ENCODE peak calls at places on chromosomes 13 and 19, in four cellular contexts. One of them, this sample, is unnamed.
A peak's percentile ranks its signal among the peaks of the same experiment; 100 is the strongest.

GRCh38 chr19:588758-589692 is 656 bp upstream of the HCN2 start:
- DNase-seq in hepatocyte: no peak
- DNase-seq in HCT116: no peak
- DNase-seq in neural progenitor cell: peak; percentile 54
- DNase-seq in this sample: no peak

GRCh38 chr19:42255766-42256750 is 1.1 kb upstream of the ERF start:
- DNase-seq in hepatocyte: peak; percentile 74
- DNase-seq in HCT116: no peak
- DNase-seq in neural progenitor cell: peak; percentile 84
- DNase-seq in this sample: no peak

GRCh38 chr13:41981961-41982723 is 21.2 kb upstream of the VWA8 start:
- DNase-seq in hepatocyte: no peak
- DNase-seq in HCT116: no peak
- DNase-seq in neural progenitor cell: no peak
- DNase-seq in this sample: no peak

GRCh38 chr13:114064516-114065140 is 67.8 kb downstream of the RASA3 start:
- DNase-seq in hepatocyte: no peak
- DNase-seq in HCT116: no peak
- DNase-seq in neural progenitor cell: peak; percentile 90
- DNase-seq in this sample: no peak

GRCh38 chr19:40578442-40578908 is 1.8 kb downstream of the SHKBP1 start:
- DNase-seq in hepatocyte: no peak
- DNase-seq in HCT116: no peak
- DNase-seq in neural progenitor cell: peak; percentile 72
- DNase-seq in this sample: no peak

GRCh38 chr13:44955421-44955820 is 33.9 kb downstream of the NUFIP1 start:
- DNase-seq in hepatocyte: no peak
- DNase-seq in HCT116: no peak
- DNase-seq in neural progenitor cell: peak; percentile 8
- DNase-seq in this sample: no peak

GRCh38 chr19:8184274-8184673 is 24.9 kb upstream of the CERS4 start:
- DNase-seq in hepatocyte: no peak
- DNase-seq in HCT116: no peak
- DNase-seq in neural progenitor cell: no peak
- DNase-seq in this sample: no peak

GRCh38 chr13:112240076-112240475 is 136.1 kb upstream of the SPACA7 start:
- DNase-seq in hepatocyte: no peak
- DNase-seq in HCT116: no peak
- DNase-seq in neural progenitor cell: no peak
- DNase-seq in this sample: no peak

GRCh38 chr19:41575998-41576397 is at the start of gene CEACAM21:
- DNase-seq in hepatocyte: no peak
- DNase-seq in HCT116: no peak
- DNase-seq in neural progenitor cell: no peak
- DNase-seq in this sample: no peak

GRCh38 chr19:51521357-51521756 is 10.1 kb downstream of the SIGLEC6 start:
- DNase-seq in hepatocyte: no peak
- DNase-seq in HCT116: no peak
- DNase-seq in neural progenitor cell: no peak
- DNase-seq in this sample: no peak

GRCh38 chr13:73943137-73943964 is 190.9 kb downstream of the KLF12 start:
- DNase-seq in hepatocyte: no peak
- DNase-seq in HCT116: no peak
- DNase-seq in neural progenitor cell: no peak
- DNase-seq in this sample: no peak

GRCh38 chr19:40523322-40524047 is 53.2 kb upstream of the SHKBP1 start:
- DNase-seq in hepatocyte: peak; percentile 86
- DNase-seq in HCT116: peak; percentile 72
- DNase-seq in neural progenitor cell: peak; percentile 83
- DNase-seq in this sample: peak; percentile 61

GRCh38 chr13:113404366-113404722 is 40.4 kb upstream of the GRTP1 start:
- DNase-seq in hepatocyte: no peak
- DNase-seq in HCT116: no peak
- DNase-seq in neural progenitor cell: no peak
- DNase-seq in this sample: no peak

GRCh38 chr13:109868583-109869311 is 82.4 kb upstream of the IRS2 start:
- DNase-seq in hepatocyte: peak; percentile 23
- DNase-seq in HCT116: no peak
- DNase-seq in neural progenitor cell: no peak
- DNase-seq in this sample: no peak

GRCh38 chr13:35356572-35356971 is 119.9 kb downstream of the MAB21L1 start:
- DNase-seq in hepatocyte: no peak
- DNase-seq in HCT116: no peak
- DNase-seq in neural progenitor cell: no peak
- DNase-seq in this sample: no peak

GRCh38 chr19:35301961-35302360 is 10.0 kb downstream of the MAG start:
- DNase-seq in hepatocyte: no peak
- DNase-seq in HCT116: no peak
- DNase-seq in neural progenitor cell: no peak
- DNase-seq in this sample: no peak

GRCh38 chr13:89402211-89402610 is 1731.0 kb downstream of the SLITRK5 start:
- DNase-seq in hepatocyte: no peak
- DNase-seq in HCT116: no peak
- DNase-seq in neural progenitor cell: no peak
- DNase-seq in this sample: no peak

GRCh38 chr13:105814219-105814901 is 721.1 kb downstream of the EFNB2 start:
- DNase-seq in hepatocyte: no peak
- DNase-seq in HCT116: peak; percentile 12
- DNase-seq in neural progenitor cell: no peak
- DNase-seq in this sample: no peak

GRCh38 chr13:37211542-37211941 is 106.1 kb upstream of the CSNK1A1L start:
- DNase-seq in hepatocyte: no peak
- DNase-seq in HCT116: no peak
- DNase-seq in neural progenitor cell: peak; percentile 3
- DNase-seq in this sample: no peak

GRCh38 chr13:110916671-110917142 is 1.8 kb upstream of the ANKRD10 start:
- DNase-seq in hepatocyte: peak; percentile 37
- DNase-seq in HCT116: no peak
- DNase-seq in neural progenitor cell: no peak
- DNase-seq in this sample: no peak

GRCh38 chr13:26599403-26599802 is 41.9 kb downstream of the WASF3 start:
- DNase-seq in hepatocyte: no peak
- DNase-seq in HCT116: no peak
- DNase-seq in neural progenitor cell: no peak
- DNase-seq in this sample: no peak

GRCh38 chr13:102517959-102518358 is 78.8 kb upstream of the TPP2 start:
- DNase-seq in hepatocyte: no peak
- DNase-seq in HCT116: no peak
- DNase-seq in neural progenitor cell: no peak
- DNase-seq in this sample: no peak

GRCh38 chr19:7139095-7139494 is 69.6 kb downstream of the ZNF557 start:
- DNase-seq in hepatocyte: no peak
- DNase-seq in HCT116: no peak
- DNase-seq in neural progenitor cell: no peak
- DNase-seq in this sample: no peak

GRCh38 chr19:38773469-38774177 is at the start of gene LGALS7:
- DNase-seq in hepatocyte: no peak
- DNase-seq in HCT116: no peak
- DNase-seq in neural progenitor cell: no peak
- DNase-seq in this sample: no peak

GRCh38 chr19:50202399-50202798 is 1.0 kb upstream of the MYH14 start:
- DNase-seq in hepatocyte: no peak
- DNase-seq in HCT116: no peak
- DNase-seq in neural progenitor cell: no peak
- DNase-seq in this sample: no peak

GRCh38 chr19:8567522-8568172 is 9.6 kb downstream of the MYO1F start:
- DNase-seq in hepatocyte: no peak
- DNase-seq in HCT116: no peak
- DNase-seq in neural progenitor cell: no peak
- DNase-seq in this sample: no peak

GRCh38 chr19:7083076-7083956 is 13.8 kb downstream of the ZNF557 start:
- DNase-seq in hepatocyte: no peak
- DNase-seq in HCT116: no peak
- DNase-seq in neural progenitor cell: no peak
- DNase-seq in this sample: no peak

GRCh38 chr13:94435604-94436226 is 43.8 kb downstream of the DCT start:
- DNase-seq in hepatocyte: peak; percentile 60
- DNase-seq in HCT116: peak; percentile 34
- DNase-seq in neural progenitor cell: peak; percentile 61
- DNase-seq in this sample: peak; percentile 27

GRCh38 chr19:49011194-49011593 is 5.7 kb downstream of the LHB start:
- DNase-seq in hepatocyte: no peak
- DNase-seq in HCT116: no peak
- DNase-seq in neural progenitor cell: no peak
- DNase-seq in this sample: no peak
- TF ChIP-seq EZH2 in hepatocyte: no peak
- TF ChIP-seq EZH2 in HCT116: no peak
- TF ChIP-seq EZH2 in neural progenitor cell: no peak
- TF ChIP-seq EZH2 in this sample: no peak

GRCh38 chr19:1744822-1745563 is 8.3 kb upstream of the ONECUT3 start:
- DNase-seq in hepatocyte: no peak
- DNase-seq in HCT116: no peak
- DNase-seq in neural progenitor cell: no peak
- DNase-seq in this sample: no peak
- TF ChIP-seq EZH2 in hepatocyte: no peak
- TF ChIP-seq EZH2 in HCT116: no peak
- TF ChIP-seq EZH2 in neural progenitor cell: peak; percentile 47
- TF ChIP-seq EZH2 in this sample: no peak

DNA sequence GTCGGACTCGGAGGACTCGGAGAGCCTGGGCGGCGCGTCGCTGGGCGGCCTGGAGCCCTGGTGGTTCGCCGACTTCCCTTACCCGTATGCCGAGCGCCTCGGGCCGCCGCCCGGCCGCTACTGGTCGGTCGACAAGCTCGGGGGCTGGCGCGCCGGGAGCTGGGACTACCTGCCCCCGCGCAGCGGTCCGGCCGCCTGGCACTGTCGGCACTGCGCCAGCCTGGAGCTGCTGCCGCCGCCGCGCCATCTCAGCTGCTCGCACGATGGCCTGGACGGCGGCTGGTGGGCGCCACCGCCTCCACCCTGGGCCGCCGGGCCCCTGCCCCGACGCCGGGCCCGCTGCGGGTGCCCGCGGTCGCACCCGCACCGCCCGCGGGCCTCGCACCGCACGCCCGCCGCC is 2.5 kb upstream of the GRWD1 start:
- DNase-seq in hepatocyte: no peak
- DNase-seq in HCT116: no peak
- DNase-seq in neural progenitor cell: peak; percentile 26
- DNase-seq in this sample: no peak
- TF ChIP-seq EZH2 in hepatocyte: no peak
- TF ChIP-seq EZH2 in HCT116: no peak
- TF ChIP-seq EZH2 in neural progenitor cell: peak; percentile 11
- TF ChIP-seq EZH2 in this sample: no peak

DNA sequence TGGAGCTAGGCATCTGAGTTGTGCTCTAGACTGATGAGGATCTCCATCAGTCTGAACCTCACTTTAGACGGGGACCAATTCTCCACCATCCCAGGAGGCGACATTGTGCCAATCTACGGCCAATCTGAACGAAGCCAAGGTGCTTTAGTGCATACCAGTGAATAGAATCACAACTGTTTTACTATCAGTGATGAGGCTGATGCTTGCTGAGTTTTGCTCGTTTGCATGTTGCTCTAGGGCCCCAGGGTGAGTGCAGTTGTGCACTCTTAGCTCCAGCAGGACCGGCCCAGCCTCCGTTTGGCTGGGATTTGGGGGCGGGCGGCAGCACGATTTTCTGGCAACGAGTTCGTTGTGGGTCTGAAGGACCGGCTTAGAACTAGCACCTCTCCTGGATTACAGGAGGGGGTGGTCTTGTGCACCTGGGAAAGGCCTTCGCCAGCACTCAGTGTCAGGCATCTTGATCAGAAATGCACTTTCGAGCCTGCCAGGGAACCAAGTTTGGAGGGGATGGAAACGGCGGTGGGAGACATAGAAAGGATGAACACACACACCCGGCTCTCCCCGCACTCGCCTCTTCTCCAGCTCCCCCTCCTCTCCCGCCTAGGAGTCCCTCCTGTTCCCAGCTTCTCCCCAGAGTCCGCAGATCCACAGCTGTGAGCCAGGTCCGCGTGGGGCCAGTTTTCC is 4.4 kb downstream of the GSX1 start:
- DNase-seq in hepatocyte: no peak
- DNase-seq in HCT116: no peak
- DNase-seq in neural progenitor cell: no peak
- DNase-seq in this sample: no peak
- TF ChIP-seq EZH2 in hepatocyte: no peak
- TF ChIP-seq EZH2 in HCT116: no peak
- TF ChIP-seq EZH2 in neural progenitor cell: no peak
- TF ChIP-seq EZH2 in this sample: no peak

GRCh38 chr19:54790711-54791110 is 12.7 kb upstream of the KIR2DL4 start:
- DNase-seq in hepatocyte: no peak
- DNase-seq in HCT116: no peak
- DNase-seq in neural progenitor cell: no peak
- DNase-seq in this sample: no peak

GRCh38 chr19:54791476-54791875 is 11.9 kb upstream of the KIR2DL4 start:
- DNase-seq in hepatocyte: no peak
- DNase-seq in HCT116: no peak
- DNase-seq in neural progenitor cell: no peak
- DNase-seq in this sample: no peak

GRCh38 chr19:54795763-54796162 is 7.6 kb upstream of the KIR2DL4 start:
- DNase-seq in hepatocyte: no peak
- DNase-seq in HCT116: no peak
- DNase-seq in neural progenitor cell: no peak
- DNase-seq in this sample: no peak

DNA sequence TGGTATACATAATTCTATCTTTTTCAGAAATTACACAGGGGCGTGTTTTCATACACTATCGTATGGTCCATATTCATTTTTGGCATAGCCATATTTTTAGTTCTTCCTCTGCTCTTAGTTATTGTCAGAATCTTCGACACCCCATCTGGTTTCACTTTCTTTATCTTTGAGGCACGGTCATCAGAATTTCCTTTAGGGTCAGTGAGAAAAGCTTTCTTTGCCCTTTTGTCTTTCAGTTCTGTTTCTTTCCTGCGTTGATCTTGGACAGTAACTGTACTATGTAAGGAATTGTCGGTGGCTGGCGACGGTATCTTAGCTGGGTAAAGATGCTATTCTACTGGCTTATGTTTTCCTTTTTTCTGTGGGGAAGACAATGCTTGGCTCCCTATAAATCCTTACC is 10.6 kb upstream of the KIR2DL4 start:
- DNase-seq in hepatocyte: no peak
- DNase-seq in HCT116: no peak
- DNase-seq in neural progenitor cell: no peak
- DNase-seq in this sample: no peak
- TF ChIP-seq EZH2 in hepatocyte: no peak
- TF ChIP-seq EZH2 in HCT116: no peak
- TF ChIP-seq EZH2 in neural progenitor cell: no peak
- TF ChIP-seq EZH2 in this sample: no peak

GRCh38 chr19:17950310-17951150 is 16.4 kb upstream of the KCNN1 start:
- DNase-seq in hepatocyte: no peak
- DNase-seq in HCT116: no peak
- DNase-seq in neural progenitor cell: peak; percentile 67
- DNase-seq in this sample: no peak
- TF ChIP-seq EZH2 in hepatocyte: peak; percentile 9
- TF ChIP-seq EZH2 in HCT116: no peak
- TF ChIP-seq EZH2 in neural progenitor cell: peak; percentile 36
- TF ChIP-seq EZH2 in this sample: no peak

This sample was measured in HepG2.